ENCODE peak calls at places on chromosomes 5 and 9, in five cellular contexts. K is T-cell; S is stimulated activated CD4-positive, alpha-beta T cell treated with anti-CD3 and anti-CD28 coated beads, TNF-alpha, amount 100 ng/mL, for 1 hour; Y is AG09309; Q is hypothalamus. U is an unnamed sample.

GRCh38 chr9:96686638-96687335 is 31.7 kb upstream of the PRXL2C start:
- DNase-seq in K (peak; percentile 76), S (peak; percentile 20), Y (no peak), Q (peak; percentile 51), U (peak; percentile 68)

GRCh38 chr9:124724415-124725067 is 46.6 kb downstream of the NR6A1 start:
- DNase-seq in K (no peak), S (no peak), Y (no peak), Q (no peak), U (no peak)

GRCh38 chr5:72363146-72363802 is 43.1 kb downstream of the PTCD2 start:
- DNase-seq in K (no peak), S (no peak), Y (peak; percentile 35), Q (no peak), U (no peak)

GRCh38 chr9:71681708-71682268 is 86.5 kb downstream of the CEMIP2 start:
- DNase-seq in K (no peak), S (no peak), Y (no peak), Q (no peak), U (no peak)

GRCh38 chr5:125316913-125317545 is 570.6 kb upstream of the ZNF608 start:
- DNase-seq in K (no peak), S (no peak), Y (no peak), Q (no peak), U (no peak)

GRCh38 chr9:108363321-108363720 is 492.5 kb downstream of the ACTL7B start:
- DNase-seq in K (no peak), S (no peak), Y (no peak), Q (no peak), U (no peak)

GRCh38 chr9:37902804-37903580 is 935 bp downstream of the SLC25A51 start:
- DNase-seq in K (no peak), S (no peak), Y (no peak), Q (no peak), U (no peak)

GRCh38 chr9:103837940-103838339 is 256.2 kb upstream of the SMC2 start:
- DNase-seq in K (no peak), S (no peak), Y (no peak), Q (no peak), U (no peak)

GRCh38 chr5:100550531-100551036 is 15.4 kb downstream of the FAM174A start:
- DNase-seq in K (no peak), S (no peak), Y (no peak), Q (no peak), U (no peak)

GRCh38 chr5:150411245-150411979 is 1.3 kb downstream of the CD74 start:
- DNase-seq in K (peak; percentile 76), S (no peak), Y (no peak), Q (no peak), U (peak; percentile 38)

GRCh38 chr9:72365525-72366256 is 683 bp upstream of the ZFAND5 start:
- DNase-seq in K (peak; percentile 50), S (peak; percentile 7), Y (peak; percentile 69), Q (peak; percentile 72), U (peak; percentile 37)

GRCh38 chr9:98615633-98616032 is 93.1 kb downstream of the GABBR2 start:
- DNase-seq in K (no peak), S (no peak), Y (no peak), Q (no peak), U (no peak)

GRCh38 chr5:178460598-178461425 is 129.4 kb downstream of the COL23A1 start:
- DNase-seq in K (no peak), S (no peak), Y (no peak), Q (peak; percentile 39), U (peak; percentile 2)

GRCh38 chr5:157816682-157817268 is 42.2 kb downstream of the CLINT1 start:
- DNase-seq in K (no peak), S (no peak), Y (no peak), Q (no peak), U (no peak)

GRCh38 chr5:142358648-142359047 is 33.8 kb upstream of the SPRY4 start:
- DNase-seq in K (no peak), S (no peak), Y (no peak), Q (no peak), U (no peak)

GRCh38 chr9:14768561-14769234 is 46.2 kb upstream of the CER1 start:
- DNase-seq in K (no peak), S (no peak), Y (peak; percentile 7), Q (no peak), U (no peak)

GRCh38 chr9:76718166-76718565 is 46.1 kb upstream of the PCA3 start:
- DNase-seq in K (no peak), S (no peak), Y (no peak), Q (no peak), U (no peak)

GRCh38 chr5:96582343-96582742 is 79.8 kb upstream of the CAST start:
- DNase-seq in K (no peak), S (no peak), Y (no peak), Q (no peak), U (no peak)

GRCh38 chr5:181133610-181134231 is 2.8 kb upstream of the OR2V1 start:
- DNase-seq in K (no peak), S (no peak), Y (no peak), Q (no peak), U (no peak)

GRCh38 chr5:135691116-135691515 is 112.3 kb upstream of the CXCL14 start:
- DNase-seq in K (no peak), S (no peak), Y (no peak), Q (no peak), U (no peak)

GRCh38 chr5:150538007-150538917 is 30.3 kb downstream of the NDST1 start:
- DNase-seq in K (no peak), S (no peak), Y (no peak), Q (no peak), U (no peak)

GRCh38 chr5:55989860-55990259 is 4.9 kb downstream of the IL6ST start:
- DNase-seq in K (no peak), S (no peak), Y (no peak), Q (no peak), U (no peak)

GRCh38 chr5:78964889-78965288 is 20.2 kb downstream of the ARSB start:
- DNase-seq in K (no peak), S (no peak), Y (no peak), Q (no peak), U (no peak)

GRCh38 chr5:106171132-106171531 is 1499.6 kb downstream of the EFNA5 start:
- DNase-seq in K (no peak), S (no peak), Y (no peak), Q (no peak), U (no peak)

GRCh38 chr5:122375801-122376200 is 63.8 kb downstream of the SNCAIP start:
- DNase-seq in K (no peak), S (no peak), Y (peak; percentile 43), Q (no peak), U (no peak)

GRCh38 chr5:173477320-173478055 is 139.0 kb downstream of the BOD1 start:
- DNase-seq in K (no peak), S (no peak), Y (peak; percentile 63), Q (no peak), U (no peak)

GRCh38 chr9:15873573-15874177 is 320.8 kb downstream of the CCDC171 start:
- DNase-seq in K (no peak), S (no peak), Y (no peak), Q (no peak), U (no peak)

GRCh38 chr9:77449177-77450092 is 198.7 kb downstream of the GNA14 start:
- DNase-seq in K (no peak), S (no peak), Y (peak; percentile 25), Q (no peak), U (no peak)

GRCh38 chr9:98652741-98653140 is 56.0 kb downstream of the GABBR2 start:
- DNase-seq in K (no peak), S (no peak), Y (no peak), Q (no peak), U (no peak)

GRCh38 chr5:159458217-159458711 is 128.0 kb upstream of the IL12B start:
- DNase-seq in K (no peak), S (no peak), Y (no peak), Q (no peak), U (peak; percentile 15)

GRCh38 chr5:34863947-34864346 is 25.0 kb downstream of the TTC23L start:
- DNase-seq in K (no peak), S (no peak), Y (no peak), Q (no peak), U (no peak)

GRCh38 chr9:102405218-102405867 is 589.8 kb upstream of the CYLC2 start:
- DNase-seq in K (no peak), S (no peak), Y (no peak), Q (no peak), U (no peak)

GRCh38 chr9:135478858-135479468 is 619 bp upstream of the PPP1R26 start:
- DNase-seq in K (no peak), S (no peak), Y (no peak), Q (no peak), U (no peak)

U was measured in activated T-helper 9 cell treated with anti-CD3 and anti-CD28 coated beads, Interleukin-2, amount 50 U/mL, for 16 hours.